ENCODE peak calls at places on chromosomes 3 and 15, in four cellular contexts. One of them, this sample, is unnamed.

GRCh38 chr15:80747317-80748053 is 31.7 kb upstream of the CEMIP start:
- DNase-seq in RWPE1: no peak
- DNase-seq in ovary: no peak
- DNase-seq in brain microvascular endothelial cell: no peak
- DNase-seq in this sample: no peak

GRCh38 chr3:53554559-53555511 is 60.4 kb downstream of the CACNA1D start:
- DNase-seq in RWPE1: no peak
- DNase-seq in ovary: no peak
- DNase-seq in brain microvascular endothelial cell: no peak
- DNase-seq in this sample: no peak

GRCh38 chr3:103388214-103388613 is 953.4 kb downstream of the ZPLD1 start:
- DNase-seq in RWPE1: no peak
- DNase-seq in ovary: no peak
- DNase-seq in brain microvascular endothelial cell: no peak
- DNase-seq in this sample: no peak

GRCh38 chr15:101028321-101028720 is 109.2 kb downstream of the LRRK1 start:
- DNase-seq in RWPE1: no peak
- DNase-seq in ovary: no peak
- DNase-seq in brain microvascular endothelial cell: no peak
- DNase-seq in this sample: no peak

GRCh38 chr3:62371032-62371734 is 2.2 kb downstream of the FEZF2 start:
- DNase-seq in RWPE1: no peak
- DNase-seq in ovary: no peak
- DNase-seq in brain microvascular endothelial cell: no peak
- DNase-seq in this sample: no peak

GRCh38 chr15:93178371-93178770 is 89.4 kb upstream of the RGMA start:
- DNase-seq in RWPE1: no peak
- DNase-seq in ovary: no peak
- DNase-seq in brain microvascular endothelial cell: no peak
- DNase-seq in this sample: no peak

GRCh38 chr15:97189152-97189551 is 771.4 kb upstream of the ARRDC4 start:
- DNase-seq in RWPE1: no peak
- DNase-seq in ovary: no peak
- DNase-seq in brain microvascular endothelial cell: peak
- DNase-seq in this sample: no peak

GRCh38 chr15:94231728-94232086 is 346 bp downstream of the MCTP2 start:
- DNase-seq in RWPE1: peak
- DNase-seq in ovary: no peak
- DNase-seq in brain microvascular endothelial cell: no peak
- DNase-seq in this sample: no peak

GRCh38 chr3:155572085-155572484 is 172.8 kb downstream of the PLCH1 start:
- DNase-seq in RWPE1: no peak
- DNase-seq in ovary: no peak
- DNase-seq in brain microvascular endothelial cell: no peak
- DNase-seq in this sample: no peak

GRCh38 chr15:91045065-91045464 is 22.7 kb upstream of the VPS33B start:
- DNase-seq in RWPE1: no peak
- DNase-seq in ovary: no peak
- DNase-seq in brain microvascular endothelial cell: no peak
- DNase-seq in this sample: no peak

GRCh38 chr15:82315519-82316246 is 33.6 kb downstream of the GOLGA6L10 start:
- DNase-seq in RWPE1: no peak
- DNase-seq in ovary: no peak
- DNase-seq in brain microvascular endothelial cell: no peak
- DNase-seq in this sample: no peak

GRCh38 chr15:76191539-76192244 is 119.6 kb downstream of the ETFA start:
- DNase-seq in RWPE1: no peak
- DNase-seq in ovary: no peak
- DNase-seq in brain microvascular endothelial cell: no peak
- DNase-seq in this sample: no peak

GRCh38 chr3:30680789-30681188 is 74.4 kb downstream of the TGFBR2 start:
- DNase-seq in RWPE1: no peak
- DNase-seq in ovary: peak
- DNase-seq in brain microvascular endothelial cell: no peak
- DNase-seq in this sample: no peak

GRCh38 chr3:196868297-196868661 is 559 bp downstream of the SENP5 start:
- DNase-seq in RWPE1: peak
- DNase-seq in ovary: no peak
- DNase-seq in brain microvascular endothelial cell: peak
- DNase-seq in this sample: no peak

GRCh38 chr3:126970921-126971320 is 12.0 kb upstream of the PLXNA1 start:
- DNase-seq in RWPE1: no peak
- DNase-seq in ovary: no peak
- DNase-seq in brain microvascular endothelial cell: no peak
- DNase-seq in this sample: no peak

GRCh38 chr15:63121382-63122001 is at the start of gene LACTB:
- DNase-seq in RWPE1: peak
- DNase-seq in ovary: peak
- DNase-seq in brain microvascular endothelial cell: peak
- DNase-seq in this sample: peak

GRCh38 chr15:63126726-63127125 is 5.1 kb downstream of the LACTB start:
- DNase-seq in RWPE1: no peak
- DNase-seq in ovary: no peak
- DNase-seq in brain microvascular endothelial cell: no peak
- DNase-seq in this sample: no peak

GRCh38 chr15:63118854-63119253 is 2.8 kb upstream of the LACTB start:
- DNase-seq in RWPE1: no peak
- DNase-seq in ovary: no peak
- DNase-seq in brain microvascular endothelial cell: no peak
- DNase-seq in this sample: no peak

GRCh38 chr15:63124506-63124905 is 2.8 kb downstream of the LACTB start:
- DNase-seq in RWPE1: no peak
- DNase-seq in ovary: no peak
- DNase-seq in brain microvascular endothelial cell: no peak
- DNase-seq in this sample: no peak

DNA sequence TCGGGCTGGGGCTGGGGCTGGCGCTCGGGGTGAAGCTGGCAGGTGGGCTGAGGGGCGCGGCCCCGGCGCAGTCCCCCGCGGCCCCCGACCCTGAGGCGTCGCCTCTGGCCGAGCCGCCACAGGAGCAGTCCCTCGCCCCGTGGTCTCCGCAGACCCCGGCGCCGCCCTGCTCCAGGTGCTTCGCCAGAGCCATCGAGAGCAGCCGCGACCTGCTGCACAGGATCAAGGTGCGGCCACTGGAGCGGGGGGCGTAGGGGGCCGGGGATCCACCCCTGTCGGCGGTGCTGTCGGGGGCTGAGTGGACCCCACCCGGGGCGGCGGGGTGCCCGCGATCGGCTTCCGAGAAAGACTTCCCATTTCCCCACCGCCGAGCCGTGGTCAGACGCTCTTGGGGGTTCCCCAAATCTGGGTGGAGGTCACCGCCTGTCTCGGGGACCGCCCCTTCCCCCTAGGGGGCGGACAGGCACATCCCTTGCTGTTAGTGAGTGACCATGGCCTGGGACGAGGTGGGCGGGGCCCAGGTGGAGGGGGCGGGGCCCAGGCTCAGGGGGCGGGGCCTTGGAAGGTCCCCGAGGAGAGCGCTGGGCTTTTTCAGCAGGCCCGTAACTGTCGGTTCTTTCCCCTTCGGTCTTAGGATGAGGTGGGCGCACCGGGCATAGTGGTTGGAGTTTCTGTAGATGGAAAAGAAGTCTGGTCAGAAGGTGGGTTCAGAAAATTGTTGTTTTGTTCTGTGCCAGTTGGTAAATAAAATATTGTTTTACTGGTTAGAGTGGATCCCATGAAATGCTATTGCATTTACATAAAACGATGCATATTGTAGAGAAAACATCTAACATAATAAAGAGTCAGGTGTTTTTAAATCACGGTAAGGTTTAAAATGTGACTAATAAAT is 587 bp downstream of the LACTB start:
- DNase-seq in RWPE1: peak
- DNase-seq in ovary: peak
- DNase-seq in brain microvascular endothelial cell: peak
- DNase-seq in this sample: peak
- TF ChIP-seq CTCF in RWPE1: no peak
- TF ChIP-seq CTCF in ovary: no peak
- TF ChIP-seq CTCF in brain microvascular endothelial cell: peak
- TF ChIP-seq CTCF in this sample: no peak

DNA sequence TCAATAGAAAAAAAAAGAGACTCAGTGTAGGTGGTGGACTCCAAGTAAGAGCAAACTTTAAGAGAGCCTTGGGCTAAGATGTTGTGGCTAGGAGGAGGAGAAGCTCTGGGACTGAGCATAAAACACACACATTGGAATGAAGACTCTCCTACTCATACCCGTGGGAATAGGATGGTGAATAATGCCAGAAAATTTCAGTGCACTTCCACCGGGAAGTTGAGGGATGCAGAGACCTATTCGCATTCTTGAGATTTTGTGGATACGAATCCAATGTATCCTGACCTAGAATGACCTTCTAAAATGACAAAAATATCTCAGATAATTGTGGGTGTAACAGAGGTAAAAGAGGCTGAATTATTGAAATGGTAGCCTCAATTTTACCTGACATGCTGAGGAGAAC is 388.7 kb upstream of the SGO1 start:
- DNase-seq in RWPE1: no peak
- DNase-seq in ovary: no peak
- DNase-seq in brain microvascular endothelial cell: peak
- DNase-seq in this sample: no peak
- H3K27ac ChIP-seq in RWPE1: no peak
- H3K27ac ChIP-seq in ovary: no peak
- H3K27ac ChIP-seq in brain microvascular endothelial cell: peak
- H3K27ac ChIP-seq in this sample: no peak

GRCh38 chr3:183385698-183386590 is 42.5 kb downstream of the MCF2L2 start:
- DNase-seq in RWPE1: peak
- DNase-seq in ovary: peak
- DNase-seq in brain microvascular endothelial cell: peak
- DNase-seq in this sample: no peak
- TF ChIP-seq CTCF in RWPE1: peak
- TF ChIP-seq CTCF in ovary: peak
- TF ChIP-seq CTCF in brain microvascular endothelial cell: peak
- TF ChIP-seq CTCF in this sample: peak

GRCh38 chr15:32671339-32672325 is 30.1 kb downstream of the SCG5 start:
- DNase-seq in RWPE1: no peak
- DNase-seq in ovary: no peak
- DNase-seq in brain microvascular endothelial cell: peak
- DNase-seq in this sample: no peak

GRCh38 chr15:32669870-32670623 is 28.5 kb downstream of the SCG5 start:
- DNase-seq in RWPE1: no peak
- DNase-seq in ovary: no peak
- DNase-seq in brain microvascular endothelial cell: no peak
- DNase-seq in this sample: no peak

GRCh38 chr15:32667321-32667720 is 25.8 kb downstream of the SCG5 start:
- DNase-seq in RWPE1: no peak
- DNase-seq in ovary: no peak
- DNase-seq in brain microvascular endothelial cell: no peak
- DNase-seq in this sample: no peak

GRCh38 chr15:32668942-32669341 is 27.4 kb downstream of the SCG5 start:
- DNase-seq in RWPE1: no peak
- DNase-seq in ovary: no peak
- DNase-seq in brain microvascular endothelial cell: no peak
- DNase-seq in this sample: no peak

DNA sequence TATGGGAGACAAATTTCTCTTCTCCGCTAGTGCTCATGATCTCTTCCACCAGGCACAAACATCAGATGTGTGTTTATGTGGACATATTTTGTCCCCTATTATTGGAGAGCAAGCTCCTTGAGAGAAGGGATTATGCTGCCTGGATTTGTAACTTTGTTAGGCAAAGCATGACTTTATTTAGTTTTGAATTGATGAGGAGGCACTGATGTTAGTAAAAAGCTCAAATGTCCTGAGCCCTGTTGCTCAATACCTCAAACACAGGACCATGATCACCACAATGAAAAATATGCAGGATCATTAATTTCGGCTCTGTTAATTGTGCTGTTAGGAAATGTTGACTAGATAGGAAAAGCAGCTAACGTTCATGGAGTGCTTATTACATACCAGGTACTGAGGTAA is 29.1 kb downstream of the SCG5 start:
- DNase-seq in RWPE1: no peak
- DNase-seq in ovary: no peak
- DNase-seq in brain microvascular endothelial cell: no peak
- DNase-seq in this sample: no peak
- H3K27ac ChIP-seq in RWPE1: no peak
- H3K27ac ChIP-seq in ovary: no peak
- H3K27ac ChIP-seq in brain microvascular endothelial cell: no peak
- H3K27ac ChIP-seq in this sample: no peak

DNA sequence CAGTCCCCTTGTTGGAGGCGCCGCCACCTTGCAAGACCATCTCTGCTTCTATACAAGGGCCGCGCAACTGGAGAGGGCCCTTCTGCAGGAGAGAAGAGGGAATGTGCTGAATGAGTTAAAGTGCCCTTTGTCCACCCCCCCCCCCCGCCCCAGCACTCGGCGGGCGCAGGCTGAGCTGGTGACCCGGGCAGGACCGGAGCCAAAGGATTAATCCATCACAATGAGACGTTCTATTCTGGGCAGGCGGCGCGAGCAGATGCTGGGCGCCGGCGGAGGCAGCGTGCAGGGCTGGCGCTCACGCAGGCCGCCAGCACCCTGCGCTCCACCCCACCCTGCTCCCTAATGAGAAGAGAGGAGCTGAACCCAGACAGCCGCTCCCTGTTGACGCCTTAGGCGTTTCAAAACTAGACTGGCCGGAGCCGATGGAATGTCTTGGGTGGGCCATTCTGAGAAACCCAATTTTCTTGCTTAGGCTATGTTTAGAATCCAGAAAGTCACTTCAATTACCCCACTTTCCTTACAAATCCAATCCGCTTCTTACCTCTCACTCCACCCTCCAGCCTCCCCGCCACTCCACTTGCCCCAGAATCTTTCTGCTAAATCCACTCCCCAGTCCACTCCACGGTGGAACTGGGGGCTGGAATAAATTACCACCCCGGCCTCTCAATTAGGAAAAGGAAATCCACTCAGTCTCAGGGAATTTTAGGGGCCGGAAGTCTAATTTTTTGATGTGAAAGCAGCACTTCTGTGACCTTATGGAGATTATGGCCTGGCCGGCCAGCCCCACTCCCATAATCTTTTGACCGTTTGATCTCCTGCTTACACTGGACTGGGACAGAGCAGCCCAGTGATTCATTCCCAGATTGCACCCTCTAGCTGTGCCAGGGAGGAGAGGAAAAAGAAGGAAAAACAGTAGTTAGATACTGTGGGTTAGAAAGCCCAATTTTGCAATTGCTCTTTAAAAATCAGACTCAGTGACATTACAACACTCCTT is 32.7 kb downstream of the GJD2 start:
- DNase-seq in RWPE1: peak
- DNase-seq in ovary: no peak
- DNase-seq in brain microvascular endothelial cell: peak
- DNase-seq in this sample: peak
- TF ChIP-seq CTCF in RWPE1: peak
- TF ChIP-seq CTCF in ovary: no peak
- TF ChIP-seq CTCF in brain microvascular endothelial cell: no peak
- TF ChIP-seq CTCF in this sample: no peak